ENCODE peak calls at places on chromosomes 3 and 15, in five cellular contexts. One of them, this sample, is unnamed.
A peak's percentile ranks its signal among the peaks of the same experiment; 100 is the strongest.

GRCh38 chr15:100913961-100914360 is 5.2 kb upstream of the LRRK1 start:
- DNase-seq in cardiac muscle cell: no peak
- DNase-seq in dorsolateral prefrontal cortex: no peak
- DNase-seq in hepatocyte: no peak
- DNase-seq in AG04449: no peak
- DNase-seq in this sample: no peak

GRCh38 chr3:55267206-55267930 is 219.7 kb downstream of the WNT5A start:
- DNase-seq in cardiac muscle cell: no peak
- DNase-seq in dorsolateral prefrontal cortex: no peak
- DNase-seq in hepatocyte: no peak
- DNase-seq in AG04449: peak; percentile 34
- DNase-seq in this sample: peak; percentile 9

GRCh38 chr15:99037646-99038045 is 30.1 kb upstream of the PGPEP1L start:
- DNase-seq in cardiac muscle cell: no peak
- DNase-seq in dorsolateral prefrontal cortex: no peak
- DNase-seq in hepatocyte: no peak
- DNase-seq in AG04449: no peak
- DNase-seq in this sample: no peak

GRCh38 chr15:88920186-88920891 is 7.2 kb upstream of the MFGE8 start:
- DNase-seq in cardiac muscle cell: no peak
- DNase-seq in dorsolateral prefrontal cortex: no peak
- DNase-seq in hepatocyte: no peak
- DNase-seq in AG04449: no peak
- DNase-seq in this sample: peak; percentile 59

GRCh38 chr3:159854500-159855124 is 134.0 kb upstream of the IL12A start:
- DNase-seq in cardiac muscle cell: peak; percentile 39
- DNase-seq in dorsolateral prefrontal cortex: no peak
- DNase-seq in hepatocyte: peak; percentile 66
- DNase-seq in AG04449: peak; percentile 88
- DNase-seq in this sample: peak; percentile 75

GRCh38 chr15:39269352-39269751 is 311.5 kb upstream of the THBS1 start:
- DNase-seq in cardiac muscle cell: no peak
- DNase-seq in dorsolateral prefrontal cortex: no peak
- DNase-seq in hepatocyte: no peak
- DNase-seq in AG04449: no peak
- DNase-seq in this sample: no peak

GRCh38 chr3:127053979-127054378 is 71.1 kb downstream of the PLXNA1 start:
- DNase-seq in cardiac muscle cell: no peak
- DNase-seq in dorsolateral prefrontal cortex: no peak
- DNase-seq in hepatocyte: no peak
- DNase-seq in AG04449: no peak
- DNase-seq in this sample: no peak

GRCh38 chr3:71099997-71100719 is 483.4 kb downstream of the FOXP1 start:
- DNase-seq in cardiac muscle cell: no peak
- DNase-seq in dorsolateral prefrontal cortex: no peak
- DNase-seq in hepatocyte: no peak
- DNase-seq in AG04449: no peak
- DNase-seq in this sample: no peak

GRCh38 chr3:151925876-151926275 is 52.4 kb downstream of the SUCNR1 start:
- DNase-seq in cardiac muscle cell: no peak
- DNase-seq in dorsolateral prefrontal cortex: no peak
- DNase-seq in hepatocyte: no peak
- DNase-seq in AG04449: peak; percentile 70
- DNase-seq in this sample: peak; percentile 72

GRCh38 chr3:172317481-172317880 is 130.8 kb downstream of the GHSR start:
- DNase-seq in cardiac muscle cell: no peak
- DNase-seq in dorsolateral prefrontal cortex: no peak
- DNase-seq in hepatocyte: no peak
- DNase-seq in AG04449: no peak
- DNase-seq in this sample: no peak

GRCh38 chr3:99637381-99638111 is 848 bp upstream of the COL8A1 start:
- DNase-seq in cardiac muscle cell: peak; percentile 12
- DNase-seq in dorsolateral prefrontal cortex: no peak
- DNase-seq in hepatocyte: no peak
- DNase-seq in AG04449: no peak
- DNase-seq in this sample: peak; percentile 80

GRCh38 chr3:42314411-42314810 is 48.4 kb upstream of the CCK start:
- DNase-seq in cardiac muscle cell: no peak
- DNase-seq in dorsolateral prefrontal cortex: no peak
- DNase-seq in hepatocyte: no peak
- DNase-seq in AG04449: no peak
- DNase-seq in this sample: peak; percentile 5

GRCh38 chr3:10299175-10299574 is 6.4 kb upstream of the GHRL start:
- DNase-seq in cardiac muscle cell: no peak
- DNase-seq in dorsolateral prefrontal cortex: no peak
- DNase-seq in hepatocyte: no peak
- DNase-seq in AG04449: no peak
- DNase-seq in this sample: no peak

GRCh38 chr3:123409443-123410148 is 39.3 kb downstream of the ADCY5 start:
- DNase-seq in cardiac muscle cell: no peak
- DNase-seq in dorsolateral prefrontal cortex: no peak
- DNase-seq in hepatocyte: peak; percentile 67
- DNase-seq in AG04449: no peak
- DNase-seq in this sample: no peak

GRCh38 chr15:56040081-56041035 is 46.9 kb upstream of the NEDD4 start:
- DNase-seq in cardiac muscle cell: no peak
- DNase-seq in dorsolateral prefrontal cortex: no peak
- DNase-seq in hepatocyte: peak; percentile 94
- DNase-seq in AG04449: peak; percentile 77
- DNase-seq in this sample: peak; percentile 96

GRCh38 chr15:48940508-48940907 is 23.2 kb downstream of the SHC4 start:
- DNase-seq in cardiac muscle cell: no peak
- DNase-seq in dorsolateral prefrontal cortex: no peak
- DNase-seq in hepatocyte: peak; percentile 23
- DNase-seq in AG04449: peak; percentile 92
- DNase-seq in this sample: peak; percentile 65

GRCh38 chr15:56950979-56951378 is 32.5 kb downstream of the TCF12 start:
- DNase-seq in cardiac muscle cell: no peak
- DNase-seq in dorsolateral prefrontal cortex: no peak
- DNase-seq in hepatocyte: no peak
- DNase-seq in AG04449: no peak
- DNase-seq in this sample: no peak

GRCh38 chr15:65509321-65509720 is 8.2 kb downstream of the DPP8 start:
- DNase-seq in cardiac muscle cell: no peak
- DNase-seq in dorsolateral prefrontal cortex: no peak
- DNase-seq in hepatocyte: no peak
- DNase-seq in AG04449: no peak
- DNase-seq in this sample: no peak

GRCh38 chr3:13574798-13575451 is 26.0 kb downstream of the FBLN2 start:
- DNase-seq in cardiac muscle cell: no peak
- DNase-seq in dorsolateral prefrontal cortex: peak; percentile 20
- DNase-seq in hepatocyte: peak; percentile 62
- DNase-seq in AG04449: no peak
- DNase-seq in this sample: no peak

GRCh38 chr3:10495003-10495402 is 10.4 kb downstream of the ATP2B2 start:
- DNase-seq in cardiac muscle cell: peak; percentile 30
- DNase-seq in dorsolateral prefrontal cortex: no peak
- DNase-seq in hepatocyte: peak; percentile 72
- DNase-seq in AG04449: no peak
- DNase-seq in this sample: peak; percentile 89

GRCh38 chr15:68650901-68651709 is 72.3 kb downstream of the CORO2B start:
- DNase-seq in cardiac muscle cell: peak; percentile 77
- DNase-seq in dorsolateral prefrontal cortex: no peak
- DNase-seq in hepatocyte: peak; percentile 70
- DNase-seq in AG04449: no peak
- DNase-seq in this sample: peak; percentile 46

GRCh38 chr3:195897853-195898415 is 10.4 kb downstream of the TNK2 start:
- DNase-seq in cardiac muscle cell: no peak
- DNase-seq in dorsolateral prefrontal cortex: no peak
- DNase-seq in hepatocyte: no peak
- DNase-seq in AG04449: no peak
- DNase-seq in this sample: no peak

GRCh38 chr3:117170112-117170511 is 460.5 kb downstream of the TUSC7 start:
- DNase-seq in cardiac muscle cell: no peak
- DNase-seq in dorsolateral prefrontal cortex: no peak
- DNase-seq in hepatocyte: peak; percentile 6
- DNase-seq in AG04449: no peak
- DNase-seq in this sample: no peak

GRCh38 chr15:97961067-97961954 is 808 bp downstream of the ARRDC4 start:
- DNase-seq in cardiac muscle cell: peak; percentile 22
- DNase-seq in dorsolateral prefrontal cortex: peak; percentile 48
- DNase-seq in hepatocyte: peak; percentile 59
- DNase-seq in AG04449: no peak
- DNase-seq in this sample: peak; percentile 20

GRCh38 chr15:92091155-92091734 is 237.7 kb downstream of the SLCO3A1 start:
- DNase-seq in cardiac muscle cell: peak; percentile 81
- DNase-seq in dorsolateral prefrontal cortex: peak; percentile 84
- DNase-seq in hepatocyte: peak; percentile 87
- DNase-seq in AG04449: no peak
- DNase-seq in this sample: peak; percentile 61

GRCh38 chr3:84974347-84974746 is 15.6 kb downstream of the CADM2 start:
- DNase-seq in cardiac muscle cell: no peak
- DNase-seq in dorsolateral prefrontal cortex: no peak
- DNase-seq in hepatocyte: peak; percentile 7
- DNase-seq in AG04449: no peak
- DNase-seq in this sample: peak; percentile 7
- TF ChIP-seq CTCF in cardiac muscle cell: no peak
- TF ChIP-seq CTCF in dorsolateral prefrontal cortex: peak; percentile 43
- TF ChIP-seq CTCF in hepatocyte: peak; percentile 46
- TF ChIP-seq CTCF in AG04449: no peak
- TF ChIP-seq CTCF in this sample: no peak

GRCh38 chr3:50189274-50189673 is 2.1 kb upstream of the GNAT1 start:
- DNase-seq in cardiac muscle cell: peak; percentile 91
- DNase-seq in dorsolateral prefrontal cortex: peak; percentile 41
- DNase-seq in hepatocyte: peak; percentile 91
- DNase-seq in AG04449: peak; percentile 31
- DNase-seq in this sample: peak; percentile 83
- TF ChIP-seq CTCF in cardiac muscle cell: peak; percentile 93
- TF ChIP-seq CTCF in dorsolateral prefrontal cortex: peak; percentile 76
- TF ChIP-seq CTCF in hepatocyte: peak; percentile 87
- TF ChIP-seq CTCF in AG04449: peak; percentile 94
- TF ChIP-seq CTCF in this sample: peak; percentile 85

GRCh38 chr15:78069052-78069414 is 8.5 kb downstream of the TBC1D2B start:
- DNase-seq in cardiac muscle cell: no peak
- DNase-seq in dorsolateral prefrontal cortex: no peak
- DNase-seq in hepatocyte: no peak
- DNase-seq in AG04449: no peak
- DNase-seq in this sample: no peak
- TF ChIP-seq CTCF in cardiac muscle cell: no peak
- TF ChIP-seq CTCF in dorsolateral prefrontal cortex: no peak
- TF ChIP-seq CTCF in hepatocyte: no peak
- TF ChIP-seq CTCF in AG04449: no peak
- TF ChIP-seq CTCF in this sample: no peak

GRCh38 chr3:112261742-112262141 is 32.3 kb downstream of the SLC9C1 start:
- DNase-seq in cardiac muscle cell: no peak
- DNase-seq in dorsolateral prefrontal cortex: no peak
- DNase-seq in hepatocyte: no peak
- DNase-seq in AG04449: no peak
- DNase-seq in this sample: no peak
- TF ChIP-seq CTCF in cardiac muscle cell: no peak
- TF ChIP-seq CTCF in dorsolateral prefrontal cortex: no peak
- TF ChIP-seq CTCF in hepatocyte: no peak
- TF ChIP-seq CTCF in AG04449: no peak
- TF ChIP-seq CTCF in this sample: no peak